ENCODE peak calls at places on chromosome 15, in five cellular contexts. T is stomach, A is upper lobe of left lung, N is transverse colon, H is breast epithelium. P is an unnamed sample.

GRCh38 chr15:70502576-70502975 is 260.8 kb downstream of the UACA start:
- DNase-seq in T (no peak), A (no peak), N (no peak), H (no peak), P (no peak)

GRCh38 chr15:34584321-34584668 is 844 bp upstream of the GOLGA8B start:
- DNase-seq in T (no peak), A (no peak), N (no peak), H (no peak), P (no peak)

GRCh38 chr15:23877502-23878412 is 190.7 kb upstream of the NDN start:
- DNase-seq in T (peak), A (peak), N (peak), H (no peak), P (no peak)

GRCh38 chr15:79403501-79403900 is 28.6 kb upstream of the MINAR1 start:
- DNase-seq in T (no peak), A (no peak), N (no peak), H (no peak), P (no peak)

GRCh38 chr15:94414921-94415320 is 183.6 kb downstream of the MCTP2 start:
- DNase-seq in T (no peak), A (no peak), N (no peak), H (no peak), P (no peak)

GRCh38 chr15:96428742-96429141 is 98.2 kb downstream of the NR2F2 start:
- DNase-seq in T (no peak), A (no peak), N (no peak), H (no peak), P (no peak)

GRCh38 chr15:80710635-80711553 is 15.8 kb downstream of the ABHD17C start:
- DNase-seq in T (no peak), A (no peak), N (no peak), H (no peak), P (no peak)

GRCh38 chr15:72850833-72851232 is 67.3 kb upstream of the ADPGK start:
- DNase-seq in T (no peak), A (no peak), N (no peak), H (no peak), P (no peak)

GRCh38 chr15:28885630-28886430 is at the start of gene APBA2:
- DNase-seq in T (no peak), A (no peak), N (no peak), H (no peak), P (no peak)

GRCh38 chr15:39465843-39466242 is 115.0 kb upstream of the THBS1 start:
- DNase-seq in T (no peak), A (no peak), N (no peak), H (no peak), P (no peak)

GRCh38 chr15:33194704-33195261 is at the start of gene FMN1:
- DNase-seq in T (peak), A (peak), N (peak), H (peak), P (peak)

GRCh38 chr15:90915808-90916440 is 12.8 kb downstream of the MAN2A2 start:
- DNase-seq in T (peak), A (peak), N (peak), H (no peak), P (no peak)

GRCh38 chr15:64153480-64154367 is 2.2 kb downstream of the SNX22 start:
- DNase-seq in T (peak), A (peak), N (peak), H (peak), P (peak)

GRCh38 chr15:25804451-25804850 is 58.7 kb downstream of the ATP10A start:
- DNase-seq in T (no peak), A (no peak), N (no peak), H (no peak), P (no peak)

GRCh38 chr15:90680371-90680935 is 36.7 kb upstream of the BLM start:
- DNase-seq in T (no peak), A (no peak), N (no peak), H (no peak), P (no peak)

GRCh38 chr15:100131321-100132224 is 210.2 kb downstream of the ADAMTS17 start:
- DNase-seq in T (peak), A (peak), N (peak), H (no peak), P (no peak)

GRCh38 chr15:59268199-59268979 is 61.7 kb downstream of the LDHAL6B start:
- DNase-seq in T (no peak), A (no peak), N (no peak), H (no peak), P (no peak)

GRCh38 chr15:57060799-57061198 is 142.4 kb downstream of the TCF12 start:
- DNase-seq in T (no peak), A (no peak), N (no peak), H (no peak), P (no peak)

GRCh38 chr15:39539466-39539865 is 41.4 kb upstream of the THBS1 start:
- DNase-seq in T (no peak), A (no peak), N (no peak), H (peak), P (no peak)

GRCh38 chr15:65902373-65902772 is 33.1 kb downstream of the RAB11A start:
- DNase-seq in T (peak), A (peak), N (peak), H (peak), P (peak)

GRCh38 chr15:70276401-70276800 is 178.7 kb upstream of the TLE3 start:
- DNase-seq in T (no peak), A (no peak), N (no peak), H (no peak), P (no peak)

GRCh38 chr15:81858586-81858985 is 187.2 kb downstream of the MEX3B start:
- DNase-seq in T (no peak), A (no peak), N (no peak), H (no peak), P (no peak)

GRCh38 chr15:89749951-89750559 is 994 bp downstream of the MESP1 start:
- DNase-seq in T (peak), A (peak), N (peak), H (no peak), P (no peak)

GRCh38 chr15:88621789-88622604 is 857 bp downstream of the AEN start:
- DNase-seq in T (no peak), A (no peak), N (peak), H (no peak), P (no peak)

GRCh38 chr15:64351265-64351664 is 4.7 kb downstream of the CSNK1G1 start:
- DNase-seq in T (no peak), A (no peak), N (no peak), H (no peak), P (no peak)

GRCh38 chr15:37818152-37818677 is 116.2 kb upstream of the TMCO5A start:
- DNase-seq in T (no peak), A (no peak), N (no peak), H (no peak), P (no peak)

GRCh38 chr15:37810381-37810780 is 124.1 kb upstream of the TMCO5A start:
- DNase-seq in T (no peak), A (no peak), N (no peak), H (no peak), P (no peak)

GRCh38 chr15:37819191-37819590 is 115.2 kb upstream of the TMCO5A start:
- DNase-seq in T (no peak), A (no peak), N (no peak), H (no peak), P (no peak)

GRCh38 chr15:37813306-37813705 is 121.1 kb upstream of the TMCO5A start:
- DNase-seq in T (no peak), A (no peak), N (no peak), H (no peak), P (no peak)

DNA sequence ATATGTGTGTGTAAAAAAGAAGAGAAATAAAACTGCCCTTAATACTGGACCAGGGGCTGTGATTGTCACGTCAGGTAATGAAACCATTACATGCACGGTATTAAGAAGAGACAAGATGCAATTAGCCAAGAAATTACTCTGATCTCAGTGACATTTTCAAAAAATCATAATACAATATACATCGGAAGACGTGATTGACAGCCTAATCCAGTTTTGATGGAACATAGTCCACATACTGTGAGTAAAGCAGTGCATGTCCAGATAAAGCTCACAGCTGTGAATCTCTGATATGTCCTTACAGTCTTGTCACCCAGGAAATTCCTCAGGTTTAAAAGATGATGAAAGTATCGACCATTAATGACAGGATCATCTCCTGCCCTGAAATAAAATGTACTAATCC is 119.6 kb upstream of the TMCO5A start:
- DNase-seq in T (no peak), A (no peak), N (no peak), H (no peak), P (no peak)
- TF ChIP-seq POLR2A in T (no peak), A (no peak), N (no peak), H (no peak), P (no peak)

GRCh38 chr15:74425634-74426033 is 8.1 kb downstream of the SEMA7A start:
- DNase-seq in T (no peak), A (no peak), N (no peak), H (no peak), P (no peak)
- TF ChIP-seq POLR2AphosphoS5 in T (no peak), A (no peak), N (no peak), H (no peak), P (no peak)

GRCh38 chr15:67124111-67124510 is 58.7 kb downstream of the SMAD3 start:
- DNase-seq in T (no peak), A (no peak), N (no peak), H (no peak), P (no peak)
- H3K27ac ChIP-seq in T (peak), A (peak), N (peak), H (peak), P (peak)

DNA sequence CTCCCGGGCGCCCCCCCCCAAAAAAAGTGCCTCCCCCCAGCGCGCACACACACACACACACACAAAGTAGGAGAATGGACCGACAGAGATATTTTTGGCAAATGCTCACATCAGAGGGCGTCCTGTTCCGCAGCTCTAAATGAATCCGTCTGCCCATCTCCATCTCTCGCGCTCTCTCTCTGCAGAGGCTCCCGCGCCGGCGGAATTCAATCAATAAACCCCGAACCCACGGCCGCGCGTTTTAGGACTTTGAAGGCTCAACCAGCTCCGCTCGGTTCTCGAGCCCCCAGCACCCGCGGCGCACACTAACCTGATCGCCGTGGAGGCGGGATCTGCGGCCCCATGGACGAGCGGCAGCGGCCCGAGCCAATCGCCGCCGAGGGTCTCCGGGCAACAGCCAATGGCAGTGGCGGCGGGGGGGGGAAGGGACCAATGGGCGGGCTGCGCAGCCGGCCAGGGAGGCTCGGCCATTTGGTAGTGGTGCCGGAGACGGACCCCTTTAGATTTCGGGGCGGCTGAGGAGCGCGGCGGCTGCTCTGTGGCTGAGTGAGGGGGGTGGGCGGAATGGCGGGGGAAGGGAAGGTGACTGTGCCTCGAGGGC is at the start of gene ANP32A:
- DNase-seq in T (peak), A (peak), N (peak), H (peak), P (peak)
- TF ChIP-seq POLR2A in T (peak), A (peak), N (peak), H (peak), P (peak)

GRCh38 chr15:85563328-85563727 is 182.9 kb downstream of the AKAP13 start:
- DNase-seq in T (peak), A (peak), N (no peak), H (no peak), P (no peak)
- TF ChIP-seq POLR2AphosphoS5 in T (peak), A (no peak), N (no peak), H (no peak), P (no peak)

GRCh38 chr15:74955017-74955416 is 1.6 kb downstream of the RPP25 start:
- DNase-seq in T (no peak), A (no peak), N (no peak), H (no peak), P (no peak)

GRCh38 chr15:74958320-74958907 is 1.8 kb upstream of the RPP25 start:
- DNase-seq in T (peak), A (peak), N (peak), H (peak), P (peak)

GRCh38 chr15:74957301-74958035 is 896 bp upstream of the RPP25 start:
- DNase-seq in T (no peak), A (no peak), N (peak), H (no peak), P (no peak)

GRCh38 chr15:74955796-74956647 is 550 bp downstream of the RPP25 start:
- DNase-seq in T (peak), A (peak), N (peak), H (peak), P (peak)

GRCh38 chr15:74956648-74957300 is at the start of gene RPP25:
- DNase-seq in T (peak), A (peak), N (peak), H (peak), P (peak)
- H3K27ac ChIP-seq in T (peak), A (peak), N (peak), H (peak), P (peak)

GRCh38 chr15:92167413-92167950 is 226.2 kb upstream of the ST8SIA2 start:
- DNase-seq in T (no peak), A (no peak), N (peak), H (no peak), P (no peak)

GRCh38 chr15:92166029-92166428 is 227.7 kb upstream of the ST8SIA2 start:
- DNase-seq in T (no peak), A (no peak), N (no peak), H (no peak), P (no peak)

GRCh38 chr15:92166751-92167412 is 226.8 kb upstream of the ST8SIA2 start:
- DNase-seq in T (no peak), A (no peak), N (no peak), H (no peak), P (no peak)

GRCh38 chr15:92170897-92171296 is 222.8 kb upstream of the ST8SIA2 start:
- DNase-seq in T (no peak), A (no peak), N (no peak), H (no peak), P (no peak)

GRCh38 chr15:92168284-92168683 is 225.4 kb upstream of the ST8SIA2 start:
- DNase-seq in T (no peak), A (no peak), N (no peak), H (no peak), P (no peak)
- TF ChIP-seq POLR2A in T (no peak), A (no peak), N (no peak), H (no peak), P (no peak)

P was measured in suprapubic skin.